ENCODE peak calls at places on chromosome 10, in seven cellular contexts. A is T-helper 9 cell, T is foreskin keratinocyte, Q is Peyer's patch, X is neural progenitor cell, K is PC-3, M is Calu3. N is an unnamed sample.

GRCh38 chr10:85362401-85362800 is 1004.2 kb downstream of the GRID1 start:
- DNase-seq in A (no peak), T (no peak), Q (no peak), X (no peak), K (no peak), M (no peak), N (no peak)

GRCh38 chr10:101089520-101090299 is 27.9 kb downstream of the KAZALD1 start:
- DNase-seq in A (no peak), T (no peak), Q (no peak), X (no peak), K (peak), M (no peak), N (no peak)

GRCh38 chr10:14072541-14072940 is 258.2 kb downstream of the FRMD4A start:
- DNase-seq in A (no peak), T (no peak), Q (no peak), X (no peak), K (peak), M (no peak), N (no peak)

GRCh38 chr10:106615081-106615480 is 549.4 kb downstream of the SORCS1 start:
- DNase-seq in A (no peak), T (no peak), Q (no peak), X (no peak), K (no peak), M (no peak), N (no peak)

GRCh38 chr10:117074621-117075020 is 63.4 kb downstream of the VAX1 start:
- DNase-seq in A (no peak), T (no peak), Q (no peak), X (peak), K (peak), M (no peak), N (no peak)

GRCh38 chr10:14562197-14562596 is 212.5 kb downstream of the FAM107B start:
- DNase-seq in A (no peak), T (no peak), Q (no peak), X (no peak), K (no peak), M (no peak), N (no peak)

GRCh38 chr10:20207700-20208099 is 391.5 kb downstream of the PLXDC2 start:
- DNase-seq in A (no peak), T (no peak), Q (no peak), X (no peak), K (no peak), M (no peak), N (no peak)

GRCh38 chr10:62501547-62501946 is 127.4 kb downstream of the ZNF365 start:
- DNase-seq in A (no peak), T (peak), Q (no peak), X (no peak), K (peak), M (no peak), N (no peak)

GRCh38 chr10:32929634-32930033 is 28.4 kb downstream of the ITGB1 start:
- DNase-seq in A (no peak), T (no peak), Q (no peak), X (no peak), K (peak), M (no peak), N (no peak)

GRCh38 chr10:77970869-77971803 is 44.6 kb upstream of the DLG5 start:
- DNase-seq in A (no peak), T (peak), Q (peak), X (peak), K (peak), M (no peak), N (peak)

GRCh38 chr10:13268841-13269240 is 31.0 kb downstream of the PHYH start:
- DNase-seq in A (no peak), T (no peak), Q (no peak), X (peak), K (no peak), M (no peak), N (no peak)

GRCh38 chr10:121497513-121497912 is 100.7 kb downstream of the FGFR2 start:
- DNase-seq in A (no peak), T (peak), Q (no peak), X (no peak), K (no peak), M (no peak), N (no peak)

GRCh38 chr10:117005454-117006055 is 568 bp upstream of the SHTN1 start:
- DNase-seq in A (no peak), T (no peak), Q (no peak), X (peak), K (peak), M (peak), N (no peak)

GRCh38 chr10:15141136-15142067 is 27.1 kb downstream of the NMT2 start:
- DNase-seq in A (no peak), T (no peak), Q (peak), X (peak), K (no peak), M (no peak), N (no peak)

GRCh38 chr10:124917939-124918830 is 23.7 kb upstream of the ZRANB1 start:
- DNase-seq in A (no peak), T (no peak), Q (no peak), X (no peak), K (peak), M (no peak), N (no peak)

GRCh38 chr10:113753020-113753692 is 1.7 kb downstream of the PLEKHS1 start:
- DNase-seq in A (no peak), T (no peak), Q (no peak), X (peak), K (peak), M (peak), N (no peak)

GRCh38 chr10:114487815-114488536 is 83.7 kb upstream of the AFAP1L2 start:
- DNase-seq in A (no peak), T (peak), Q (no peak), X (no peak), K (no peak), M (no peak), N (no peak)

GRCh38 chr10:101095550-101096213 is 33.9 kb downstream of the KAZALD1 start:
- DNase-seq in A (peak), T (peak), Q (peak), X (peak), K (peak), M (peak), N (peak)

GRCh38 chr10:65325913-65326312 is 1599.9 kb upstream of the LRRTM3 start:
- DNase-seq in A (no peak), T (no peak), Q (no peak), X (peak), K (no peak), M (no peak), N (no peak)

GRCh38 chr10:110010076-110011069 is 2.6 kb downstream of the ADD3 start:
- DNase-seq in A (peak), T (no peak), Q (peak), X (no peak), K (no peak), M (no peak), N (no peak)

GRCh38 chr10:100802196-100802595 is 56.8 kb downstream of the PAX2 start:
- DNase-seq in A (no peak), T (no peak), Q (no peak), X (no peak), K (no peak), M (no peak), N (peak)

GRCh38 chr10:73771722-73772279 is 10.0 kb upstream of the CHCHD1 start:
- DNase-seq in A (peak), T (no peak), Q (peak), X (peak), K (peak), M (peak), N (no peak)

N was measured in suprapubic skin.